ENCODE peak calls at places on chromosomes 2 and 18, in four cellular contexts. One of them, this sample, is unnamed.

GRCh38 chr2:127139766-127140165 is 32.8 kb upstream of the BIN1 start:
- DNase-seq in colonic mucosa: no peak
- DNase-seq in heart right ventricle: no peak
- DNase-seq in right lobe of liver: no peak
- DNase-seq in this sample: no peak

GRCh38 chr2:29662841-29663240 is 258.5 kb downstream of the ALK start:
- DNase-seq in colonic mucosa: no peak
- DNase-seq in heart right ventricle: no peak
- DNase-seq in right lobe of liver: no peak
- DNase-seq in this sample: no peak

GRCh38 chr2:205534997-205535396 is 147.3 kb upstream of the NRP2 start:
- DNase-seq in right lobe of liver: no peak
- DNase-seq in colonic mucosa: no peak
- DNase-seq in heart right ventricle: no peak
- DNase-seq in this sample: no peak

GRCh38 chr2:65456074-65456473 is 23.7 kb upstream of the SPRED2 start:
- DNase-seq in heart right ventricle: no peak
- DNase-seq in colonic mucosa: no peak
- DNase-seq in right lobe of liver: no peak
- DNase-seq in this sample: no peak

GRCh38 chr2:11093467-11093866 is 61.8 kb upstream of the SLC66A3 start:
- DNase-seq in colonic mucosa: no peak
- DNase-seq in right lobe of liver: no peak
- DNase-seq in heart right ventricle: no peak
- DNase-seq in this sample: no peak

GRCh38 chr2:181895788-181896187 is 4.3 kb downstream of the ITPRID2 start:
- DNase-seq in heart right ventricle: no peak
- DNase-seq in colonic mucosa: no peak
- DNase-seq in right lobe of liver: no peak
- DNase-seq in this sample: no peak

GRCh38 chr2:160054984-160055725 is 7.3 kb downstream of the PLA2R1 start:
- DNase-seq in right lobe of liver: no peak
- DNase-seq in heart right ventricle: no peak
- DNase-seq in colonic mucosa: no peak
- DNase-seq in this sample: no peak

GRCh38 chr2:195706161-195706900 is 49.3 kb downstream of the SLC39A10 start:
- DNase-seq in right lobe of liver: no peak
- DNase-seq in colonic mucosa: no peak
- DNase-seq in heart right ventricle: no peak
- DNase-seq in this sample: no peak

GRCh38 chr18:9535430-9535972 is 60.2 kb downstream of the RALBP1 start:
- DNase-seq in right lobe of liver: no peak
- DNase-seq in heart right ventricle: no peak
- DNase-seq in colonic mucosa: no peak
- DNase-seq in this sample: no peak
- TF ChIP-seq CTCF in right lobe of liver: no peak
- TF ChIP-seq CTCF in heart right ventricle: no peak
- TF ChIP-seq CTCF in colonic mucosa: no peak
- TF ChIP-seq CTCF in this sample: no peak

DNA sequence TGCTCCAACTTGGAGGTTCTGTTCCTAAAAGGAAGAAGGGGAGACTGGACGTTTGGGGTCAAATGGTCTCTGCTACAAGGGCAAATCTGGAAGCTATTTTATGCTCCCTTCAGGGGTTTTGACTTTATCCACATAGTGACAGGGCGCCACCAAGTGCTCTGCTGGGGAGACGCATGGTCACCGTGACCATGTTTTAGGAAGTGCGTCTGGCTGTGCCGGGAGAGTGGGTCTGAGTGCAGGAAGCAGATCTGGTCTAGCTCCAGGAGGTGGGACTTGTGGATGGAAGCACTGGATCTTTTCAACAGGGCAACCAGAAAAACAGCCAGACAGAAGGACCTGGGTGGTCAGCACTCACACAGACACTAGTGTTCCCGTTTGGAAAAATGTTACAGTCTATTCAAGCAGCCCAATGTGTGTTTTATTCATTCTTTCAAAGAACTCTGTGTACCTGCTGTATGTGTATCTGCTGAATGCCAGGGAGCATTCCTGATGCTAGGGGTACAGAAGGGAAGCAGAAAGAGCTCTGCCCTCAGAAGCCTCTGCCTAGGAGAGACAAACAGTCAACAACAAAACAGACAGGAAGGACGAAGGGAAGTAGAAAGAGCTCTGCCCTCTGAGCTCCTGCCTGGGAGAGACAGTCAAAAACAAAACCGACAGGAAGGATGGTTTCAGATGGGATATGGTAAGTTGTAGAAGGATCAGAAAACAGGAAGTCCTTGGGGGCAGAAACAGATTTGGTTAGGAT is 14.3 kb downstream of the IMPA2 start:
- DNase-seq in heart right ventricle: peak
- DNase-seq in right lobe of liver: peak
- DNase-seq in colonic mucosa: peak
- DNase-seq in this sample: peak
- H3K4me3 ChIP-seq in heart right ventricle: no peak
- H3K4me3 ChIP-seq in right lobe of liver: no peak
- H3K4me3 ChIP-seq in colonic mucosa: no peak
- H3K4me3 ChIP-seq in this sample: no peak

GRCh38 chr2:121532894-121533293 is 2.2 kb downstream of the RNU4ATAC start:
- DNase-seq in colonic mucosa: no peak
- DNase-seq in right lobe of liver: no peak
- DNase-seq in heart right ventricle: no peak
- DNase-seq in this sample: no peak

GRCh38 chr2:121532347-121532766 is 1.7 kb downstream of the RNU4ATAC start:
- DNase-seq in right lobe of liver: no peak
- DNase-seq in heart right ventricle: no peak
- DNase-seq in colonic mucosa: no peak
- DNase-seq in this sample: no peak

GRCh38 chr2:121529439-121530209 is 1.1 kb upstream of the RNU4ATAC start:
- DNase-seq in right lobe of liver: peak
- DNase-seq in colonic mucosa: peak
- DNase-seq in heart right ventricle: no peak
- DNase-seq in this sample: peak

GRCh38 chr2:121530210-121530562 is 494 bp upstream of the RNU4ATAC start:
- DNase-seq in colonic mucosa: no peak
- DNase-seq in right lobe of liver: peak
- DNase-seq in heart right ventricle: peak
- DNase-seq in this sample: peak

DNA sequence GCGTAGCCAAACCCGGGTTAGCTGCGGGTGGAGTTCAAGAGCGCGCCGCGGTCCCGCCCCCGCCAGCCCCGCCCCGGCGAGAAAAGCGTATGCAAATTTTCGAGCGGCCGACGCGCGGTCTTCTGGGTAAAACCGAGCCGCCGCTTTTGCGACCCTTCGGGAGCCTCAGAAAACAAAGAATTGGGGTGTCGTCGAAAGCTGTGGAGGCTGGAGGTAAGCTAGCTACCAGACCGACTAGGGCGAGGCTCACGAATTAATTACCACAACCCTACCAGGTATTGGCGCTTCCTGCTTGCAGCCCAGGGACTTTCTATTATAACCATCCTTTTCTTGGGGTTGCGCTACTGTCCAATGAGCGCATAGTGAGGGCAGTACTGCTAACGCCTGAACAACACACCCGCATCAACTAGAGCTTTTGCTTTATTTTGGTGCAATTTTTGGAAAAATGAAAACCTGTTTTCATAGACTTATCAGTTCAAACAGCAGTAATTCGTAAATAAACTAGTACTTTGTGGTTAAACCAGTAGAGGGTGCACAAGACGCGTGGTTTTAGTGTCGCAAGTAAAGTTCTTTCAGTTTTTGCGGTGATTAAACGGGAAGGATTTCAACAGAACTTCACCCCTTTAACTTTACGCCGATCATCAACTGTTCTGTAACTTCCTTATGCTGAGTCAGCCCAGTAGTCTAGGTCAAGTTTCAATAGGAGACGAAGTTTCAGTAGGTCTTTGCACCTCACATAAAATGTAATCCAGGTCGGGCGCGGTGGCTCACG is at the start of gene RNU4ATAC:
- DNase-seq in right lobe of liver: peak
- DNase-seq in heart right ventricle: peak
- DNase-seq in colonic mucosa: peak
- DNase-seq in this sample: peak
- TF ChIP-seq CTCF in right lobe of liver: peak
- TF ChIP-seq CTCF in heart right ventricle: peak
- TF ChIP-seq CTCF in colonic mucosa: peak
- TF ChIP-seq CTCF in this sample: no peak

DNA sequence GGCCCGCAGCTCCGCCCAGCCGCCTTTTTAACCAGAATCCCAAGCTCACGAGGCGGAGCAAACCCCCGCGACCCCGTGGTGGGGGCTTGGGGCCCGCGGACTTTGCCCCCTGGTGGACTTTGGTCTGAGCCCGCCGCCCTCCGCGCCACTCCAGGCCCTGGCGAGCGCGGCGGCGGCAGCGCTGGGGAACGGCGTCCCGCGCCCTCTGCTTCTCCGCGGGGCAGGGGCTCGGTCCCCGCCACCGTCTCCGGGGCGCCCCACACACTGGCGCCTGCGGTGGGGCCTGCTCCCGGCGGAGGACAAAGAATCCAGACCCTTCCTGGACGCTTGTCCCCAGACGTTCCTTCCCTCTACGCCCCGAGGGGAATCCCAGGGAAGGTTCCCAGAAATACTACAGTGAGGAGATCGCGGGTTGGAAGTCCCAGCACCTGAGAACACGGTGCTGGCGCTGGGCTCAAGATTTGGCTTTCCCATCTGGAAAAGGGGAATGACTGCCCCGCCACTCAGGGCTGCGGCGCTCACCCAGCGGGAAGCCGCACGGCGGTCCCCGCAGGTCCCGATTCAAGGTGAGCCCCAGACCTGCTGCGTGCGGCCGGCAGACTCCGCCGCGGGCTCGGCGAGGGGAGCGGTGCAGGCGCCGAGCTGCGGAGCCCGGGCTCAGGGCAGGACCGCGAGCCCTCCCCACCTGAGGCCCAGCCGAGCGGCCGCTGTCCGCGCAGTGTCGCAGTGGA is at the start of gene HAAO:
- DNase-seq in colonic mucosa: peak
- DNase-seq in right lobe of liver: no peak
- DNase-seq in heart right ventricle: peak
- DNase-seq in this sample: peak
- H3K4me3 ChIP-seq in colonic mucosa: peak
- H3K4me3 ChIP-seq in right lobe of liver: peak
- H3K4me3 ChIP-seq in heart right ventricle: peak
- H3K4me3 ChIP-seq in this sample: peak

GRCh38 chr2:149040451-149040850 is 2.0 kb downstream of the LYPD6B start:
- DNase-seq in right lobe of liver: no peak
- DNase-seq in colonic mucosa: peak
- DNase-seq in heart right ventricle: no peak
- DNase-seq in this sample: no peak
- TF ChIP-seq CTCF in right lobe of liver: peak
- TF ChIP-seq CTCF in colonic mucosa: peak
- TF ChIP-seq CTCF in heart right ventricle: peak
- TF ChIP-seq CTCF in this sample: peak

This sample was measured in stomach.